ENCODE peak calls at places on chromosomes 2 and 18, in nine cellular contexts. B is mucosa of descending colon, L is epithelial cell of proximal tubule, P is right cardiac atrium, Y is AG04450, U is right lobe of liver, A is thoracic aorta, I is GM23338, W is thyroid gland. N is an unnamed sample.

GRCh38 chr2:23465138-23465537 is 80.2 kb downstream of the KLHL29 start:
- DNase-seq in B (no peak), L (no peak), U (no peak), P (no peak), Y (no peak), I (no peak), W (no peak), A (no peak), N (no peak)

GRCh38 chr2:132681766-132682165 is 11.8 kb upstream of the LYPD1 start:
- DNase-seq in B (no peak), A (no peak), Y (no peak), W (no peak), U (no peak), P (no peak), I (no peak), L (no peak), N (no peak)

GRCh38 chr2:67217398-67217797 is 179.7 kb upstream of the ETAA1 start:
- DNase-seq in U (no peak), L (no peak), B (no peak), Y (no peak), P (no peak), I (no peak), A (no peak), W (no peak), N (no peak)

GRCh38 chr18:70243131-70243530 is 37.6 kb upstream of the RTTN start:
- DNase-seq in A (no peak), L (no peak), W (no peak), I (no peak), Y (no peak), U (no peak), B (peak), P (no peak), N (peak)

GRCh38 chr2:175002547-175003274 is 2.5 kb downstream of the CHN1 start:
- DNase-seq in P (no peak), B (no peak), Y (no peak), W (no peak), A (no peak), L (no peak), U (no peak), I (peak), N (no peak)

GRCh38 chr2:147483293-147483669 is 361.5 kb upstream of the ACVR2A start:
- DNase-seq in A (no peak), I (no peak), P (no peak), U (no peak), W (no peak), B (no peak), Y (no peak), L (no peak), N (no peak)

GRCh38 chr2:240296611-240297552 is 138.6 kb upstream of the GPC1 start:
- DNase-seq in B (no peak), Y (no peak), A (no peak), U (no peak), I (no peak), P (peak), L (no peak), W (no peak), N (no peak)

GRCh38 chr18:32072321-32072720 is 19.4 kb upstream of the RNF138 start:
- DNase-seq in L (no peak), A (no peak), I (peak), P (no peak), W (no peak), Y (no peak), B (no peak), U (no peak), N (no peak)

GRCh38 chr2:222264791-222265320 is 33.9 kb downstream of the PAX3 start:
- DNase-seq in I (no peak), Y (no peak), B (no peak), W (no peak), U (no peak), L (no peak), A (no peak), P (no peak), N (no peak)

GRCh38 chr2:27442981-27443323 is 771 bp downstream of the KRTCAP3 start:
- DNase-seq in Y (no peak), U (no peak), A (no peak), L (no peak), P (no peak), I (no peak), B (peak), W (peak), N (no peak)

GRCh38 chr2:8669157-8669852 is 12.6 kb upstream of the ID2 start:
- DNase-seq in B (no peak), L (no peak), W (no peak), P (peak), U (no peak), Y (no peak), I (no peak), A (no peak), N (peak)

GRCh38 chr2:144516981-144517824 is 2.7 kb downstream of the ZEB2 start:
- DNase-seq in B (no peak), W (no peak), L (no peak), I (peak), P (peak), U (peak), A (no peak), Y (peak), N (peak)

GRCh38 chr18:58541137-58541788 is 87.6 kb downstream of the ALPK2 start:
- DNase-seq in W (no peak), Y (no peak), A (no peak), U (no peak), B (no peak), P (no peak), L (no peak), I (peak), N (no peak)

GRCh38 chr2:47269316-47270232 is 114.5 kb upstream of the STPG4 start:
- DNase-seq in B (peak), A (peak), L (peak), I (no peak), W (peak), Y (peak), U (peak), P (peak), N (peak)

GRCh38 chr2:6525371-6525770 is 340.3 kb downstream of the CMPK2 start:
- DNase-seq in I (no peak), A (no peak), L (no peak), P (no peak), U (no peak), W (no peak), B (no peak), Y (no peak), N (no peak)

GRCh38 chr18:52312321-52312720 is 27.7 kb upstream of the DCC start:
- DNase-seq in L (peak), P (no peak), A (no peak), W (no peak), U (no peak), B (no peak), I (no peak), Y (no peak), N (peak)

GRCh38 chr2:33500177-33500576 is 23.7 kb downstream of the RASGRP3 start:
- DNase-seq in Y (no peak), I (no peak), A (no peak), W (no peak), U (no peak), L (no peak), P (no peak), B (no peak), N (no peak)

GRCh38 chr2:188474316-188474715 is 182.6 kb downstream of the GULP1 start:
- DNase-seq in I (no peak), A (no peak), W (no peak), L (no peak), U (no peak), Y (no peak), B (no peak), P (no peak), N (no peak)

GRCh38 chr2:12948963-12949353 is 232.2 kb downstream of the TRIB2 start:
- DNase-seq in I (no peak), U (no peak), A (no peak), P (no peak), Y (no peak), B (no peak), W (no peak), L (no peak), N (no peak)

GRCh38 chr2:239106314-239106908 is 258.5 kb downstream of the TWIST2 start:
- DNase-seq in I (peak), P (peak), B (peak), Y (no peak), W (peak), A (no peak), L (no peak), U (no peak), N (peak)

GRCh38 chr2:95025406-95026319 is at the start of gene MAL:
- DNase-seq in U (no peak), B (no peak), W (peak), I (peak), Y (no peak), P (peak), L (no peak), A (no peak), N (no peak)

GRCh38 chr2:34652636-34653035 is 1053.5 kb upstream of the FAM98A start:
- DNase-seq in L (no peak), B (peak), A (no peak), W (no peak), Y (no peak), U (no peak), P (no peak), I (peak), N (peak)

GRCh38 chr2:200310545-200310971 is 4.1 kb downstream of the SPATS2L start:
- DNase-seq in W (no peak), Y (no peak), U (no peak), P (no peak), A (no peak), B (no peak), I (peak), L (no peak), N (peak)

GRCh38 chr2:190746971-190747761 is 98.3 kb downstream of the NAB1 start:
- DNase-seq in P (no peak), I (peak), Y (peak), U (no peak), A (no peak), B (no peak), W (no peak), L (no peak), N (no peak)

GRCh38 chr2:100818606-100819364 is 1.2 kb upstream of the NPAS2 start:
- DNase-seq in Y (peak), A (peak), W (peak), P (peak), L (no peak), U (peak), I (peak), B (peak), N (peak)

GRCh38 chr2:221502270-221502973 is 69.7 kb downstream of the EPHA4 start:
- DNase-seq in Y (no peak), U (no peak), B (no peak), L (peak), W (no peak), I (no peak), P (no peak), A (no peak), N (peak)

GRCh38 chr2:195864316-195864715 is 204.3 kb downstream of the DNAH7 start:
- DNase-seq in Y (no peak), P (no peak), B (no peak), U (no peak), W (no peak), L (no peak), I (no peak), A (no peak), N (no peak)

GRCh38 chr2:43899589-43899988 is 60.8 kb downstream of the ABCG8 start:
- DNase-seq in Y (no peak), W (no peak), B (no peak), I (no peak), A (no peak), U (no peak), P (no peak), L (no peak), N (peak)

GRCh38 chr2:151827564-151828142 is 568 bp downstream of the ARL5A start:
- DNase-seq in P (no peak), L (no peak), W (peak), A (no peak), I (peak), U (peak), B (peak), Y (no peak), N (peak)

GRCh38 chr2:95320986-95321767 is 24.0 kb downstream of the KCNIP3 start:
- DNase-seq in A (no peak), W (no peak), U (no peak), P (no peak), B (no peak), Y (no peak), I (no peak), L (no peak), N (no peak)

GRCh38 chr2:226984461-226985226 is 148.8 kb downstream of the RHBDD1 start:
- DNase-seq in U (no peak), P (no peak), I (no peak), A (no peak), L (no peak), B (no peak), Y (no peak), W (no peak), N (no peak)

GRCh38 chr18:26383454-26384270 is 157.4 kb downstream of the TAF4B start:
- DNase-seq in Y (no peak), I (peak), B (no peak), W (no peak), L (peak), P (no peak), U (no peak), A (no peak), N (peak)

GRCh38 chr2:151111599-151112278 is 149.9 kb downstream of the RBM43 start:
- DNase-seq in P (no peak), L (peak), Y (peak), I (peak), W (no peak), A (no peak), U (no peak), B (no peak), N (peak)

GRCh38 chr2:117771969-117772630 is 42.4 kb upstream of the DDX18 start:
- DNase-seq in W (no peak), B (no peak), L (no peak), U (no peak), I (peak), Y (no peak), A (no peak), P (no peak), N (peak)

GRCh38 chr2:121137571-121137970 is 147.4 kb downstream of the TFCP2L1 start:
- DNase-seq in U (no peak), W (no peak), L (no peak), A (no peak), B (no peak), I (no peak), Y (no peak), P (no peak), N (no peak)

GRCh38 chr2:105749583-105750399 is 5.1 kb downstream of the NCK2 start:
- DNase-seq in U (no peak), L (no peak), P (no peak), Y (no peak), B (no peak), I (no peak), W (no peak), A (no peak), N (peak)

GRCh38 chr18:51164327-51165290 is 32.9 kb downstream of the MEX3C start:
- DNase-seq in L (no peak), Y (no peak), U (no peak), B (no peak), P (no peak), I (peak), A (no peak), W (no peak), N (no peak)

GRCh38 chr2:161886248-161886647 is 187.8 kb downstream of the DPP4 start:
- DNase-seq in B (no peak), P (no peak), I (no peak), L (no peak), Y (no peak), U (no peak), W (no peak), A (no peak), N (no peak)

GRCh38 chr18:61842146-61842545 is 50.7 kb downstream of the RNF152 start:
- DNase-seq in L (no peak), Y (no peak), U (no peak), P (no peak), B (no peak), W (no peak), A (no peak), I (no peak), N (peak)
- H3K4me3 ChIP-seq in L (no peak), Y (no peak), U (no peak), P (no peak), B (no peak), W (no peak), A (no peak), I (no peak), N (no peak)

DNA sequence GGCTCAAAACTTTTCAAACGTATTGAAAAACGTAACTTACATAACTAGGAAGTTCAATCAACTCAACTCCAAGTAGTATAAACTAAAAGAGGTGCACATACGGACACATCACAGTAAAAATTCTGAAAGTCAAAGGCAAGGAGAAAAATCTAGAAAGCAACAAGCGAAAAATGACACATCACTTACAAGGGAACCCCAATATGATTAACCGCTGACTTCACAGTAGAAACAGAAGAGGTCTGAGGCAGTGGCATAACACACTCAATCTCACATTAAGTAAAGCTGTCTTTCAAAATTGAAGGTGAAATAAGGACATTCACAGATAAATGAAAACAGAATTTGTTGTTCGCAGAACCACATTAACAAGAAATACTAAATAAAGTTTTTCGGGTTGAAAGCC is 32.7 kb downstream of the PPP4R1 start:
- DNase-seq in Y (no peak), U (no peak), A (no peak), I (no peak), B (no peak), P (no peak), L (no peak), W (no peak), N (no peak)
- H3K4me3 ChIP-seq in Y (no peak), U (no peak), A (no peak), I (no peak), B (no peak), P (no peak), L (no peak), W (no peak), N (no peak)

DNA sequence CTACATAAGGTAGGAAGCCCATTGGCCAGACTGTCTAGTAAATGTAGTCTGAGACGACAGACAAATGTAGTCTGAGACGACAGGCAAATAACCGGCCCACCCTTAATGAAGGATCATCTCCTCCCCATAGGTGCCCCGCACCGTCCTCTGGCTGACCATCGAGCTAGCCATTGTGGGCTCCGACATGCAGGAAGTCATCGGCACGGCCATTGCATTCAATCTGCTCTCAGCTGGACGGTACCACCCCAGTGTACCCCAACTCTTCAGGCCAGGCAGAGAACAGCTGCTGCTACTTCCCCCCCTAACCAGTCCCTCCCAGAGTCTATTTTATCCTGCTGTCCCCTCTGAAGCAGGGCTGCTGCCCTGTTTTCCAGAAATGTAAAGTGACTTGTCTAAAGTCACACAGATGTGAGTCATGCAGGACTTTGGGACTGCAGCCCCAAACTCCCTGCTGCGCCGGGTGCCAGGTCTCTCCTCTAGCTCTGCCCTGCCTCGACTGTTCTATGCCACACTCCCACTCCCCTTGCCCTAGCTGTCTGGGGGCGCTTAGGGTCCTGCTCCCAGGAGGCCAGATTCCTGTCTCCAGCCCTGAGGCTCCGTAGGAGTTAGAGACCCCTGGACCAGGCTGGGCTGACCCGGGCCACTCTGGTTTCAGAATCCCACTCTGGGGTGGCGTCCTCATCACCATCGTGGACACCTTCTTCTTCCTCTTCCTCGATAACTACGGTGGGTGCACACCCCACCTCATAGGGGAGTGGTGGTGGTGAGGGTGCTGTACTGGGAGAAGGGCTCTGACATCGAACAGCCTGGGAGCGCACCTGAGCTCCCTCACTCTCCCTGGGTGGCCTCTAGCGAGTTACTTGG is 4.7 kb downstream of the SLC11A1 start:
- DNase-seq in Y (no peak), I (peak), P (no peak), U (no peak), A (no peak), B (no peak), W (no peak), L (no peak), N (no peak)
- H3K4me3 ChIP-seq in Y (no peak), I (peak), P (no peak), U (no peak), A (peak), B (no peak), W (no peak), L (no peak), N (no peak)

GRCh38 chr18:75782826-75783225 is 355.3 kb upstream of the SMIM21 start:
- DNase-seq in Y (no peak), W (no peak), B (no peak), A (no peak), L (no peak), I (no peak), U (no peak), P (no peak), N (no peak)

GRCh38 chr18:75785175-75785574 is 357.7 kb upstream of the SMIM21 start:
- DNase-seq in I (no peak), P (no peak), Y (no peak), A (no peak), U (no peak), L (no peak), B (no peak), W (no peak), N (no peak)

GRCh38 chr18:75779910-75780309 is 352.4 kb upstream of the SMIM21 start:
- DNase-seq in W (no peak), U (no peak), P (no peak), B (no peak), L (no peak), I (no peak), A (no peak), Y (no peak), N (no peak)

GRCh38 chr18:75783816-75784215 is 356.3 kb upstream of the SMIM21 start:
- DNase-seq in B (no peak), A (no peak), W (no peak), I (no peak), Y (no peak), U (no peak), L (no peak), P (no peak), N (no peak)

GRCh38 chr18:75784413-75784812 is 356.9 kb upstream of the SMIM21 start:
- DNase-seq in I (no peak), P (no peak), B (no peak), U (no peak), W (no peak), Y (no peak), A (no peak), L (no peak), N (peak)
- H3K4me3 ChIP-seq in I (no peak), P (no peak), B (no peak), U (no peak), W (no peak), Y (no peak), A (no peak), L (no peak), N (peak)

GRCh38 chr2:203685081-203685621 is 21.3 kb upstream of the CD28 start:
- DNase-seq in U (no peak), W (no peak), P (peak), I (no peak), L (peak), Y (peak), B (no peak), A (no peak), N (peak)
- H3K4me3 ChIP-seq in U (no peak), W (no peak), P (no peak), I (no peak), L (no peak), Y (no peak), B (no peak), A (peak), N (no peak)

GRCh38 chr18:13220326-13220991 is 1.9 kb downstream of the LDLRAD4 start:
- DNase-seq in A (no peak), W (no peak), L (no peak), B (peak), Y (no peak), U (no peak), P (peak), I (no peak), N (peak)

GRCh38 chr18:13219576-13219975 is 1.0 kb downstream of the LDLRAD4 start:
- DNase-seq in W (no peak), I (no peak), L (no peak), A (no peak), Y (no peak), B (no peak), P (no peak), U (no peak), N (no peak)

GRCh38 chr18:13218376-13219011 is at the start of gene LDLRAD4:
- DNase-seq in L (no peak), W (peak), P (peak), I (peak), A (no peak), U (peak), Y (no peak), B (peak), N (no peak)

GRCh38 chr18:13217971-13218375 is 587 bp upstream of the LDLRAD4 start:
- DNase-seq in P (peak), Y (no peak), B (peak), A (no peak), U (peak), L (no peak), W (peak), I (peak), N (no peak)

GRCh38 chr18:13219012-13219396 is 444 bp downstream of the LDLRAD4 start:
- DNase-seq in U (no peak), I (no peak), L (no peak), Y (no peak), W (no peak), P (no peak), A (no peak), B (no peak), N (no peak)
- H3K4me3 ChIP-seq in U (peak), I (peak), L (no peak), Y (no peak), W (no peak), P (peak), A (peak), B (peak), N (no peak)

GRCh38 chr2:3459185-3460015 is 59.9 kb downstream of the ADI1 start:
- DNase-seq in W (peak), B (no peak), P (peak), Y (no peak), L (no peak), U (no peak), I (peak), A (no peak), N (no peak)
- H3K4me3 ChIP-seq in W (no peak), B (no peak), P (no peak), Y (no peak), L (no peak), U (no peak), I (no peak), A (no peak), N (no peak)

N was measured in astrocyte of the spinal cord.